ENCODE peak calls at places on chromosomes 12 and 14, in nine cellular contexts. X is GM23338, M is HCT116, V is HL-60, H is HepG2, G is GM12878, B is K562, O is Panc1, F is SK-N-SH. Y is an unnamed sample.

GRCh38 chr12:122064034-122064777 is 14.3 kb upstream of the MLXIP start:
- DNase-seq in X (peak), M (peak), V (peak), H (peak), G (peak), B (peak), O (no peak), F (peak), Y (peak)

GRCh38 chr14:104872469-104873341 is 7.6 kb downstream of the CEP170B start:
- DNase-seq in X (peak), M (no peak), V (peak), H (no peak), G (no peak), B (no peak), O (no peak), F (no peak), Y (no peak)

GRCh38 chr14:83520837-83521236 is 1987.2 kb upstream of the SEL1L start:
- DNase-seq in X (no peak), M (no peak), V (no peak), H (no peak), G (no peak), B (no peak), O (no peak), F (peak), Y (no peak)

GRCh38 chr14:105484069-105484996 is 2.4 kb upstream of the CRIP1 start:
- DNase-seq in X (no peak), M (no peak), V (no peak), H (no peak), G (no peak), B (no peak), O (no peak), F (no peak), Y (no peak)

GRCh38 chr14:76591270-76591669 is 170.0 kb upstream of the VASH1 start:
- DNase-seq in X (no peak), M (no peak), V (no peak), H (no peak), G (no peak), B (no peak), O (no peak), F (no peak), Y (no peak)

GRCh38 chr12:28578833-28579252 is 388.6 kb downstream of the CCDC91 start:
- DNase-seq in X (no peak), M (no peak), V (no peak), H (no peak), G (no peak), B (no peak), O (no peak), F (no peak), Y (no peak)

GRCh38 chr12:106037524-106038298 is 101.0 kb downstream of the NUAK1 start:
- DNase-seq in X (no peak), M (no peak), V (no peak), H (no peak), G (no peak), B (no peak), O (no peak), F (no peak), Y (no peak)

GRCh38 chr12:28780096-28780495 is 369.0 kb upstream of the FAR2 start:
- DNase-seq in X (no peak), M (no peak), V (no peak), H (peak), G (no peak), B (peak), O (peak), F (no peak), Y (peak)

GRCh38 chr14:62988967-62989366 is 56.3 kb downstream of the KCNH5 start:
- DNase-seq in X (no peak), M (no peak), V (no peak), H (no peak), G (no peak), B (no peak), O (no peak), F (no peak), Y (no peak)

GRCh38 chr12:116238149-116238548 is 39.3 kb downstream of the MED13L start:
- DNase-seq in X (no peak), M (no peak), V (no peak), H (no peak), G (no peak), B (no peak), O (no peak), F (no peak), Y (no peak)

GRCh38 chr12:116241157-116241772 is 36.2 kb downstream of the MED13L start:
- DNase-seq in X (no peak), M (no peak), V (peak), H (no peak), G (no peak), B (no peak), O (no peak), F (no peak), Y (no peak)

GRCh38 chr12:116233669-116234068 is 43.8 kb downstream of the MED13L start:
- DNase-seq in X (no peak), M (no peak), V (no peak), H (no peak), G (no peak), B (no peak), O (no peak), F (no peak), Y (no peak)

GRCh38 chr12:116236986-116237385 is 40.5 kb downstream of the MED13L start:
- DNase-seq in X (no peak), M (no peak), V (no peak), H (no peak), G (no peak), B (peak), O (no peak), F (no peak), Y (no peak)

GRCh38 chr12:116236148-116236731 is 41.3 kb downstream of the MED13L start:
- DNase-seq in X (peak), M (no peak), V (peak), H (peak), G (peak), B (peak), O (peak), F (peak), Y (peak)
- TF ChIP-seq REST in X (no peak), M (no peak), V (no peak), H (no peak), G (no peak), B (no peak), O (no peak), F (no peak), Y (no peak)

DNA sequence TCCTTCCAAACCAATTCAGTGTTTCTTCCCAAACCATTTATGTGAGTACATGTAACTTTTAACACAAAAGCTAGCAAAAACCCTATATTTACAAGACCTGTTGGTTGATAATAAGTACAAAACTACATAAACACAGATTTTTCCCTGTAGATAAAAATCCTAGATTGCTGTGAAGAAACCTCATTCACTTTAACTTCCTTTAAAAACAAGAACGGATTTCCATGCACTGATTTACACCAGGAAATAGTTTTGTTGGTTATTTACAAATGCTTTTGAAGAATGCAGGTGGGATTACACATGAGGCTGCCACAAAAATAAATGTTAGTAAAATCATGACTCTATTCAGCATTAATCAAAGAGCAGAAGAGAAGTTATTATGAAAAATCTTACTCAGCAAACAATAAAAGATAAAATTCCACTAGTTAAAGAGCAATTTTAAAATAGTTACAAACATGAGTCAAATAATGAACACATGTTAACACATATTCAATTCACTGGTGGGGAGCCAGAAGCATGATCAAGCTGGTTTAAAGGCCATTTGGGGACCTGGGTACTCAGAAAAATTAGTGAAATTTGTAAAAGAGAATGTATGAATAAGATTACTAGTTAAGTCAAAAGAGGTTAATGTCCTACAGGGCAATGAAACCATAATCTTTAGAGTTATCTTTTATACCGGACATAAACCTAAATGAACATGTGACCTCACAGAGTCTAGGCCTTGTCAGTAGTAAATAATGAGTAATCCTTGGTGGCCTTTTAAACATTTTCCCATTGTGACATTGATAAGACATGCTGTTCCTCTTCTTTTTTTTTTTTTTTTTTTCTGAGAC is 80.0 kb downstream of the PHLDA1 start:
- DNase-seq in X (no peak), M (no peak), V (no peak), H (no peak), G (no peak), B (no peak), O (no peak), F (no peak), Y (peak)
- TF ChIP-seq REST in X (no peak), M (no peak), V (no peak), H (no peak), G (no peak), B (no peak), O (no peak), F (no peak), Y (no peak)

DNA sequence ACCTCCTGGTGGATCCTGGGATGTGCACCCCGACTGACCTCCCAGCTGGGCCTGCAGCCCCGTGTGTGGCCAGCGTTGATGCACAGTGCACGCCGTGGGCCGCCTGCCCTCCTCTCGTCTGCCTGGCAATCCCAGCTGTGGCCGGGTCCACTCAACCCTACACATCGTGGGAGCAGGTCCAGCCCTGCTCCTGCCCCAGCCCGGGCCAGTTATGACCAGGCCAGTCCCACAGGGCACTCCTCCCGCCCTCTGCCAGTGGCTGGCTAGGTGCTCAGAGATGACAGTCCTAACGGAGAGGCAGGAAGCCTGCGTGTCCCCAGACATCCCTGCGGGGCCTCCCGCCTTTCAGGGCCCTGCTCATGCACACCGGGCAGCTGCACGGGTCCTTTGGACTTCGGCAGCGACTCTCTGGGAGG is 10.8 kb downstream of the GALNT9 start:
- DNase-seq in X (no peak), M (no peak), V (no peak), H (no peak), G (no peak), B (no peak), O (no peak), F (no peak), Y (no peak)
- TF ChIP-seq REST in X (no peak), M (no peak), V (no peak), H (no peak), G (no peak), B (no peak), O (no peak), F (no peak), Y (no peak)

DNA sequence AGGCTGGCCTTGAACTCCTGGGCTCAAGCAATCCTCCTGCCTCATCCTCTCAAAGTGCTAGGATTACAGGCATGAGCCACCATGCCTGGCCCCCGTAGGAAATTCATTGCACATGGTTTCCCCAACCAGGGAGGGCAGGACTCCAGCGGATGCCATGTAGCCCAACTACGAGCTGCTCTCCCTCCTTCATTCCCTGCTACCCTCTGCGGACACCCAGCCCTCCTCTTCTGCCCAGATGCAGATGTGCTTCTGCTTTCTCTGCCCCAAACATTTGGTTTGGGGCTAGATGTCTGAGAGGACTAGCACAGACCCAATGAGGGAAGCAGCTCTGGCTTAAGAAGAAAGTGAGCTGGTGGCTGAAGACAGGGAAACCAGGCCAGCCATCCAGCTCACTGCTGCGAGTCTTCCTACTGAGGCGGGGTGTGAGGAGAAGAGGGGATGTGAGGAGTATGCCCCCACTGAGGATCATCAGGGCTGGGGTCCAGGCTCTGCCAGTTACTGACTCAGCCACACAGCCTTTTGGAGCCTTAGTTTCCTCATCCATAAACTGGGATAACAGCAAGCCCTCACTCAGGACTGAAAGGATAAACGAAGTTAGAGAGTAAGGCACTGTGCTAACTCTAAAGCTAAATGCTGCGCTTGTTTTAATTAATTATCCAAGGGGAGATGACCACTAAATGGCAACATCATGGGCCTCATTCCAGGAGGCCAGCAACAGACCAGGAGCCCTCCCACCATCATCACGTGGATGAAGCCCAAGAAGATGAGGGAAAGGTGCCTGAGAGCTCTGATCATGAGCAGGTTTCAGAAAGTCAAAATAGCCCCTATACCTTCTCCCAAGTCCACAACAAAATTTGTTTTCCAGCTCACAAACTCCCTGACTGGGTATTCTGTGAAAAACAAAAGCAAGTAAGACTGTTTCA is 10.9 kb downstream of the CTDSP2 start:
- DNase-seq in X (no peak), M (no peak), V (peak), H (no peak), G (no peak), B (no peak), O (no peak), F (no peak), Y (no peak)
- TF ChIP-seq REST in X (no peak), M (no peak), V (no peak), H (no peak), G (no peak), B (no peak), O (no peak), F (no peak), Y (no peak)

DNA sequence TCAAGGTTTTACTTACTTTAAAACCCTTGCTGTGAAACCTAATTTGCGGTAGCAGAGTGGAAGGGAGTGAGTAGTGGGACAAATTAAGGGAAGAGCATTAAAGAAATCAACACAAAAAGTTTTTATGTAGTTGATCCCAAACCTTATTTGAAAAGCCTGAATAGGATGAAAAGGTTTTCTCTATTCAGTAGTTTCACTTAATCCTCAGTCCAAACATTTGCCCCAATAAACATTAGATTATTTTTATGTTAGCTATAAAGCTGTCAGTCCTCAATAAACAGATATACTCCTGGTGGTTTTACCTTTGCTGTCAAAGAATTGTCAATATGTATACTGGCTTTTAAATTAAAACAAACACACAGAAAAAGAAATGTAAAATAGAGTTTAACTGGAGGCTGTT is 136.0 kb downstream of the PAX9 start:
- DNase-seq in X (no peak), M (no peak), V (no peak), H (no peak), G (no peak), B (no peak), O (no peak), F (no peak), Y (no peak)
- TF ChIP-seq REST in X (no peak), M (no peak), V (no peak), H (no peak), G (no peak), B (no peak), O (no peak), F (no peak), Y (no peak)

GRCh38 chr14:51367600-51367931 is 127.5 kb downstream of the TMX1 start:
- DNase-seq in X (no peak), M (no peak), V (no peak), H (no peak), G (no peak), B (no peak), O (no peak), F (no peak), Y (no peak)

GRCh38 chr14:51369814-51370213 is 129.8 kb downstream of the TMX1 start:
- DNase-seq in X (peak), M (peak), V (peak), H (no peak), G (no peak), B (peak), O (no peak), F (no peak), Y (no peak)

GRCh38 chr14:51360592-51360991 is 120.5 kb downstream of the TMX1 start:
- DNase-seq in X (no peak), M (no peak), V (no peak), H (no peak), G (no peak), B (no peak), O (no peak), F (no peak), Y (no peak)

GRCh38 chr14:51368721-51369163 is 128.7 kb downstream of the TMX1 start:
- DNase-seq in X (peak), M (no peak), V (no peak), H (no peak), G (no peak), B (no peak), O (no peak), F (no peak), Y (no peak)

DNA sequence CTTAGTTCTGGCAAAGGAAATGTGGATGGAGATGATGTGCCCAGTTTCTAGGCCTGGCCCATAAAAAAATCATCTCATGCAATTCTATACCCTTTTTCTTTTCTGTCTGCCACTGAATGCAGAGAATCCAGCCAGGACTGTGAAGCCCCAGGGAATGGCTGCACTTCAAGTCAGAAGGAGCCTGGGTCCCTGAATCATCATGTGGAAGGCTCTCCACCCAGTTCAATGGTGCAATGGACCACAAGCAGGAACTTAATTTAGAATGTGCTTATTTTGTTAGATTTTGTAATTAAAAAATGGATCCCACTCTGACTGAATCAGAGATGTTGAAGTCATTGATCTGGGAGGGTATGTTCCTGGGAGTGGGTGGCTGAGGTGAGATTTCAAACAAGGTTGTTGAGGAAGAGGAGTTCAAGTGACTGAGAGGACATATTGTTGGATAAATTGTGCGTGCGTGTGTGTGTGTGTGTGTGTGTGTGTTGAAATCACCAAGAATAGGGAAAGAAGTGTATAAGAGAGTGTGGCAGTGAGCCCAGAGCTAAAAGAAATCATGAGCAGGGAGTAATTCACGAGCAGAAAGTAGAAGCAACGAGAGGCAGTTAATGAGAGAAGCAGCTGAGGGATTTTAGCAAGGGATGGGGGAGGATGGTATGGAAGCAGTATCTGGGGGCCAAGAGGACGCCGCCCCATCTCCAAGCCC is 125.3 kb downstream of the TMX1 start:
- DNase-seq in X (no peak), M (no peak), V (no peak), H (no peak), G (no peak), B (no peak), O (no peak), F (no peak), Y (no peak)
- TF ChIP-seq REST in X (no peak), M (no peak), V (no peak), H (no peak), G (no peak), B (no peak), O (no peak), F (no peak), Y (no peak)

DNA sequence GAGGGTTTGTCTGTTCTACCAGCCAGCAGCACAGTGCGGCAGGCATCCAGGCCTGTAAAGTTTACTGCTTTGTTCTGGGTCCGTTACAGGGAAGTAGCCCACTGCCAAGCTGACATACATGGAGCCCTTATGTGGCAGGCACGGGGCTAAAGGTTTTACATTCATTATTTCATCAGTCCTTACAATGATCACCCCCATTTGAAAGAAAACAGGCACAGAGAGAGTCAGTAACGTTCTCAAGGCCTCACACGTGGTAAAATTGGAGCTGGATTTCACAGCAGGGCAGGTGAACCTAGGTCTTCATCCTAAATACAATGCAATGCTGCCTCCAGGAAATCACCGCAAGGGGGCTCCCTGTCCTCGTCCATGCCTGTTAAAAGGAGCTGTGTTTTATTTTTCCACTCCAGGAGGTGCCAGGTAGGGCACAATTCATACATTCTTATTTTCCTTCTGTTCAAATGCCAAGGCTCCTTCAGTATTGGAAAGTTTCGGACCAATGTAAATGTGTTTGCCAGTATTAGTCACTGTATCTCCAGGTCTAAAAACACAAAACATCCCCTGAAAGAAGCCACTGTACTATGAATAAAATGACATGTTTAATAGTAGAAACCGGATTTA is 172.2 kb upstream of the GZMB start:
- DNase-seq in X (peak), M (no peak), V (peak), H (peak), G (peak), B (peak), O (peak), F (peak), Y (peak)
- TF ChIP-seq REST in X (no peak), M (no peak), V (no peak), H (no peak), G (no peak), B (no peak), O (no peak), F (no peak), Y (no peak)

Y was measured in A549.